ENCODE peak calls at places on chromosome 7, in eight cellular contexts. T is endothelial cell; G is activated naive CD4-positive, alpha-beta T cell; S is stimulated activated CD4-positive, alpha-beta T cell treated with anti-CD3 and anti-CD28 coated beads, TNF-alpha, amount 100 ng/mL, for 4 hours; H is heart left ventricle; A is CD8-positive, alpha-beta memory T cell; K is naive thymus-derived CD8-positive, alpha-beta T cell; W is psoas muscle. Q is an unnamed sample.

GRCh38 chr7:27972272-27972671 is 208.3 kb downstream of the JAZF1 start:
- DNase-seq in T (no peak), G (no peak), S (no peak), H (no peak), A (no peak), K (no peak), W (no peak), Q (no peak)

GRCh38 chr7:41399171-41399570 is 303.7 kb downstream of the INHBA start:
- DNase-seq in T (no peak), G (no peak), S (no peak), H (no peak), A (no peak), K (no peak), W (no peak), Q (no peak)

GRCh38 chr7:64884913-64885370 is 18.1 kb upstream of the ZNF273 start:
- DNase-seq in T (no peak), G (no peak), S (no peak), H (no peak), A (no peak), K (no peak), W (no peak), Q (no peak)

GRCh38 chr7:30225863-30226361 is 58.5 kb upstream of the ZNRF2 start:
- DNase-seq in T (no peak), G (no peak), S (no peak), H (peak), A (no peak), K (peak), W (peak), Q (no peak)

GRCh38 chr7:150909192-150909591 is 56.9 kb downstream of the AOC1 start:
- DNase-seq in T (no peak), G (no peak), S (no peak), H (no peak), A (peak), K (peak), W (no peak), Q (no peak)

GRCh38 chr7:7861211-7861633 is 107.4 kb upstream of the GLCCI1 start:
- DNase-seq in T (no peak), G (no peak), S (no peak), H (no peak), A (no peak), K (no peak), W (no peak), Q (no peak)

GRCh38 chr7:117126631-117127030 is 173.3 kb downstream of the ST7 start:
- DNase-seq in T (no peak), G (no peak), S (no peak), H (no peak), A (no peak), K (no peak), W (no peak), Q (no peak)

GRCh38 chr7:107024906-107025305 is 19.6 kb upstream of the PRKAR2B start:
- DNase-seq in T (no peak), G (no peak), S (no peak), H (no peak), A (no peak), K (no peak), W (no peak), Q (no peak)

GRCh38 chr7:157606140-157606539 is 269.3 kb downstream of the DNAJB6 start:
- DNase-seq in T (no peak), G (no peak), S (no peak), H (no peak), A (no peak), K (no peak), W (no peak), Q (no peak)

GRCh38 chr7:131826960-131827359 is 270.5 kb upstream of the PODXL start:
- DNase-seq in T (no peak), G (no peak), S (no peak), H (no peak), A (no peak), K (no peak), W (no peak), Q (no peak)

GRCh38 chr7:82443044-82443800 is at the start of gene CACNA2D1:
- DNase-seq in T (peak), G (no peak), S (no peak), H (peak), A (no peak), K (no peak), W (peak), Q (peak)

GRCh38 chr7:26626156-26626555 is 238.2 kb downstream of the SKAP2 start:
- DNase-seq in T (no peak), G (no peak), S (no peak), H (no peak), A (no peak), K (no peak), W (no peak), Q (no peak)

GRCh38 chr7:130160455-130160854 is 44.8 kb downstream of the TMEM209 start:
- DNase-seq in T (no peak), G (no peak), S (no peak), H (no peak), A (no peak), K (no peak), W (no peak), Q (no peak)

GRCh38 chr7:98727146-98727709 is 110.1 kb downstream of the NPTX2 start:
- DNase-seq in T (no peak), G (no peak), S (no peak), H (no peak), A (no peak), K (no peak), W (no peak), Q (no peak)

GRCh38 chr7:101598981-101599681 is 30.0 kb downstream of the MYL10 start:
- DNase-seq in T (no peak), G (no peak), S (no peak), H (no peak), A (no peak), K (no peak), W (no peak), Q (peak)